ENCODE peak calls at places on chromosomes 2 and 18, in seven cellular contexts. R is fibroblast of mammary gland, I is GM06990, U is heart left ventricle, O is left ventricle myocardium inferior, E is cardiac muscle cell, B is GM12865. P is an unnamed sample.
A peak's percentile ranks its signal among the peaks of the same experiment; 100 is the strongest.

GRCh38 chr2:147006724-147007123 is 838.1 kb upstream of the ACVR2A start:
- DNase-seq in R (peak; percentile 86), I (no peak), U (no peak), O (no peak), E (no peak), B (no peak), P (no peak)

GRCh38 chr2:213995400-213996105 is 415.3 kb upstream of the VWC2L start:
- DNase-seq in R (peak; percentile 92), I (no peak), U (no peak), O (no peak), E (no peak), B (no peak), P (no peak)

GRCh38 chr2:234257859-234258561 is 207.5 kb downstream of the SPP2 start:
- DNase-seq in R (peak; percentile 98), I (no peak), U (no peak), O (no peak), E (peak; percentile 34), B (no peak), P (peak; percentile 30)

GRCh38 chr2:136234261-136234660 is 116.3 kb upstream of the CXCR4 start:
- DNase-seq in R (no peak), I (no peak), U (no peak), O (no peak), E (no peak), B (no peak), P (no peak)

GRCh38 chr2:148282201-148282600 is 261.3 kb downstream of the MBD5 start:
- DNase-seq in R (peak; percentile 70), I (no peak), U (no peak), O (no peak), E (no peak), B (no peak), P (no peak)

GRCh38 chr2:88187038-88187676 is 17.0 kb downstream of the THNSL2 start:
- DNase-seq in R (peak; percentile 48), I (no peak), U (peak; percentile 73), O (peak; percentile 61), E (peak; percentile 87), B (peak; percentile 27), P (peak; percentile 83)

GRCh38 chr2:180327185-180327584 is 320.1 kb upstream of the CWC22 start:
- DNase-seq in R (no peak), I (no peak), U (no peak), O (no peak), E (no peak), B (no peak), P (no peak)

GRCh38 chr2:101473911-101474751 is 781 bp downstream of the RFX8 start:
- DNase-seq in R (peak; percentile 76), I (peak; percentile 13), U (peak; percentile 62), O (peak; percentile 68), E (peak; percentile 55), B (no peak), P (peak; percentile 67)

GRCh38 chr18:74632856-74633255 is 35.2 kb downstream of the ZNF407 start:
- DNase-seq in R (no peak), I (no peak), U (no peak), O (no peak), E (no peak), B (no peak), P (no peak)

GRCh38 chr18:74632088-74632679 is 34.5 kb downstream of the ZNF407 start:
- DNase-seq in R (no peak), I (no peak), U (no peak), O (no peak), E (no peak), B (no peak), P (no peak)

GRCh38 chr18:74631242-74632087 is 33.8 kb downstream of the ZNF407 start:
- DNase-seq in R (peak; percentile 56), I (no peak), U (no peak), O (no peak), E (no peak), B (no peak), P (no peak)

GRCh38 chr18:74635202-74635969 is 37.7 kb downstream of the ZNF407 start:
- DNase-seq in R (no peak), I (no peak), U (no peak), O (no peak), E (no peak), B (no peak), P (no peak)

GRCh38 chr18:74633652-74634352 is 36.1 kb downstream of the ZNF407 start:
- DNase-seq in R (no peak), I (no peak), U (no peak), O (no peak), E (no peak), B (no peak), P (no peak)
- TF ChIP-seq CTCF in R (no peak), I (no peak), U (no peak), O (no peak), E (no peak), B (no peak), P (no peak)

GRCh38 chr2:202238234-202239197 is at the start of gene SUMO1:
- DNase-seq in R (peak; percentile 82), I (peak; percentile 88), U (peak; percentile 90), O (peak; percentile 89), E (peak; percentile 94), B (peak; percentile 92), P (peak; percentile 92)
- TF ChIP-seq CTCF in R (no peak), I (no peak), U (no peak), O (no peak), E (no peak), B (no peak), P (no peak)

GRCh38 chr2:137467246-137467862 is 496.9 kb upstream of the HNMT start:
- DNase-seq in R (peak; percentile 25), I (no peak), U (no peak), O (no peak), E (peak; percentile 55), B (peak; percentile 52), P (peak; percentile 60)
- TF ChIP-seq CTCF in R (peak; percentile 60), I (peak; percentile 78), U (peak; percentile 60), O (peak; percentile 71), E (peak; percentile 40), B (peak; percentile 69), P (peak; percentile 80)

GRCh38 chr2:83972123-83972522 is 487.0 kb downstream of the SUCLG1 start:
- DNase-seq in R (no peak), I (no peak), U (no peak), O (no peak), E (no peak), B (no peak), P (no peak)

GRCh38 chr2:83969085-83969484 is 490.0 kb downstream of the SUCLG1 start:
- DNase-seq in R (no peak), I (no peak), U (no peak), O (no peak), E (no peak), B (no peak), P (no peak)

GRCh38 chr2:83971547-83971946 is 487.5 kb downstream of the SUCLG1 start:
- DNase-seq in R (no peak), I (no peak), U (no peak), O (no peak), E (no peak), B (no peak), P (no peak)

GRCh38 chr2:83970262-83970929 is 488.7 kb downstream of the SUCLG1 start:
- DNase-seq in R (no peak), I (no peak), U (no peak), O (no peak), E (no peak), B (no peak), P (no peak)

GRCh38 chr2:83967854-83968253 is 491.2 kb downstream of the SUCLG1 start:
- DNase-seq in R (no peak), I (no peak), U (no peak), O (no peak), E (no peak), B (no peak), P (no peak)
- TF ChIP-seq CTCF in R (no peak), I (no peak), U (no peak), O (no peak), E (no peak), B (no peak), P (no peak)

GRCh38 chr2:154370873-154371272 is 327.6 kb upstream of the KCNJ3 start:
- DNase-seq in R (no peak), I (no peak), U (no peak), O (no peak), E (no peak), B (no peak), P (no peak)

DNA sequence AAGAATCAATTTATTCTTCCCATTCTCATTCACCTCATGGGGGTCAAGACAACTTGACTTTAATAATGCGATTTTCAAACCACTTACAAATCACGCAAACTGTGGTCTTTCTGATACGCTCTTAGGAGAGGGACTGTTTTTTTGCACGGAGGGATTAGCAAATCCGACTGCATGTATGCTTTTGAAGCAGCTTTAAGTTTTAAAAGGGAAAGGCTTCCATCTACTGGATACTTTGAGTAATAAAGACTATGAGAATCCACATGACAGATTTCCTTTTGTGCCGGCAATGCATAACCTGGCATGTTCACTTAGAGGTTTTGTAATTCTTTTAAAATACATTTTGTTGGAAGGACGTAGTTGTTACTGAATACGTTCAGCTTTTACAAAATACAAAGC is 322.9 kb upstream of the KCNJ3 start:
- DNase-seq in R (peak; percentile 77), I (no peak), U (no peak), O (no peak), E (peak; percentile 72), B (peak; percentile 7), P (no peak)
- TF ChIP-seq CTCF in R (peak; percentile 43), I (no peak), U (peak; percentile 48), O (peak; percentile 46), E (no peak), B (peak; percentile 1), P (peak; percentile 56)

P was measured in glutamatergic neuron.